ENCODE peak calls at places on chromosomes 12 and 14, in seven cellular contexts. N is IMR-90, V is neural progenitor cell, B is HCT116, J is GM12878, F is MM.1S, E is fibroblast of lung. A is an unnamed sample.

GRCh38 chr14:102557434-102558226 is 34.8 kb upstream of the RCOR1 start:
- DNase-seq in E (no peak), B (no peak), J (no peak), N (no peak), V (no peak), F (no peak), A (no peak)

GRCh38 chr12:13196302-13196921 is at the start of gene EMP1:
- DNase-seq in J (peak), N (peak), E (peak), V (peak), B (peak), F (peak), A (peak)

GRCh38 chr12:12563529-12563928 is 866 bp upstream of the DUSP16 start:
- DNase-seq in E (peak), J (no peak), B (no peak), V (peak), N (peak), F (no peak), A (no peak)

GRCh38 chr14:101361044-101361443 is 200.3 kb upstream of the DIO3 start:
- DNase-seq in N (no peak), V (no peak), E (no peak), F (no peak), J (no peak), B (no peak), A (no peak)

GRCh38 chr12:110725267-110725666 is 17.4 kb downstream of the PPP1CC start:
- DNase-seq in V (no peak), F (no peak), N (no peak), B (no peak), J (no peak), E (no peak), A (no peak)

GRCh38 chr12:99049774-99050173 is 404.7 kb downstream of the APAF1 start:
- DNase-seq in F (no peak), J (no peak), B (no peak), N (no peak), V (no peak), E (no peak), A (no peak)

GRCh38 chr12:65372574-65372973 is 94.1 kb downstream of the MSRB3 start:
- DNase-seq in J (no peak), F (no peak), N (peak), V (no peak), E (no peak), B (no peak), A (no peak)

GRCh38 chr14:91229743-91230200 is 14.7 kb downstream of the GPR68 start:
- DNase-seq in F (peak), E (peak), V (no peak), N (peak), B (no peak), J (peak), A (no peak)

GRCh38 chr12:125357561-125357960 is 292.3 kb downstream of the AACS start:
- DNase-seq in V (no peak), F (no peak), B (no peak), J (no peak), E (no peak), N (no peak), A (no peak)

GRCh38 chr12:88362439-88362838 is 217.8 kb downstream of the KITLG start:
- DNase-seq in J (no peak), F (no peak), V (no peak), B (no peak), E (peak), N (peak), A (no peak)

GRCh38 chr12:131075611-131076010 is 121.9 kb downstream of the ADGRD1 start:
- DNase-seq in N (no peak), V (no peak), E (no peak), B (no peak), F (no peak), J (no peak), A (no peak)

GRCh38 chr12:12736759-12737676 is 19.9 kb downstream of the CDKN1B start:
- DNase-seq in E (peak), B (no peak), N (peak), J (peak), F (peak), V (peak), A (no peak)

GRCh38 chr14:60485600-60486251 is at the start of gene C14orf39:
- DNase-seq in B (no peak), F (no peak), J (no peak), E (peak), V (peak), N (peak), A (no peak)

GRCh38 chr14:66709292-66709691 is 201.3 kb downstream of the GPHN start:
- DNase-seq in J (no peak), E (peak), B (peak), V (no peak), N (peak), F (no peak), A (no peak)

GRCh38 chr12:65825573-65826512 is 1.6 kb downstream of the HMGA2 start:
- DNase-seq in E (peak), J (no peak), F (peak), V (peak), B (no peak), N (peak), A (peak)

GRCh38 chr14:38663382-38663781 is 407.5 kb upstream of the CLEC14A start:
- DNase-seq in J (no peak), N (no peak), F (no peak), V (no peak), E (no peak), B (no peak), A (no peak)

GRCh38 chr12:59579616-59580015 is 16.2 kb upstream of the SLC16A7 start:
- DNase-seq in V (no peak), J (no peak), B (no peak), N (no peak), E (no peak), F (no peak), A (no peak)

GRCh38 chr12:67442347-67442841 is 173.2 kb downstream of the CAND1 start:
- DNase-seq in E (no peak), J (no peak), B (no peak), N (no peak), F (no peak), V (no peak), A (no peak)

GRCh38 chr14:68307769-68308168 is 485.1 kb downstream of the ZFP36L1 start:
- DNase-seq in F (no peak), V (no peak), E (no peak), J (no peak), N (peak), B (no peak), A (no peak)
- TF ChIP-seq CTCF in F (no peak), V (no peak), E (no peak), J (no peak), N (no peak), B (no peak), A (no peak)

GRCh38 chr12:9607816-9608215 is at the start of gene KLRB1:
- DNase-seq in E (no peak), N (no peak), B (no peak), J (no peak), V (no peak), F (no peak), A (no peak)
- H3K4me3 ChIP-seq in E (no peak), N (no peak), B (no peak), J (no peak), V (no peak), F (no peak), A (no peak)

GRCh38 chr12:104276192-104277131 is 27.1 kb upstream of the EID3 start:
- DNase-seq in F (peak), B (no peak), V (no peak), N (no peak), E (peak), J (no peak), A (peak)
- H3K9ac ChIP-seq in F (no peak), B (peak), V (no peak), N (no peak), E (no peak), J (peak), A (no peak)

GRCh38 chr12:34291001-34291400 is 268.7 kb downstream of the ALG10 start:
- DNase-seq in J (no peak), V (no peak), B (no peak), E (no peak), F (no peak), N (no peak), A (no peak)

GRCh38 chr12:34294137-34294536 is 271.8 kb downstream of the ALG10 start:
- DNase-seq in B (no peak), E (no peak), V (no peak), J (no peak), N (no peak), F (no peak), A (no peak)

GRCh38 chr12:34294671-34295365 is 272.5 kb downstream of the ALG10 start:
- DNase-seq in E (no peak), V (no peak), F (no peak), J (no peak), B (no peak), N (no peak), A (no peak)

GRCh38 chr12:34291426-34291901 is 269.2 kb downstream of the ALG10 start:
- DNase-seq in F (no peak), E (no peak), V (no peak), B (no peak), N (no peak), J (no peak), A (no peak)

GRCh38 chr12:34292736-34293625 is 270.7 kb downstream of the ALG10 start:
- DNase-seq in J (no peak), B (no peak), N (no peak), V (no peak), F (no peak), E (no peak), A (no peak)
- TF ChIP-seq CTCF in J (no peak), B (no peak), N (no peak), V (no peak), F (no peak), E (no peak), A (no peak)

DNA sequence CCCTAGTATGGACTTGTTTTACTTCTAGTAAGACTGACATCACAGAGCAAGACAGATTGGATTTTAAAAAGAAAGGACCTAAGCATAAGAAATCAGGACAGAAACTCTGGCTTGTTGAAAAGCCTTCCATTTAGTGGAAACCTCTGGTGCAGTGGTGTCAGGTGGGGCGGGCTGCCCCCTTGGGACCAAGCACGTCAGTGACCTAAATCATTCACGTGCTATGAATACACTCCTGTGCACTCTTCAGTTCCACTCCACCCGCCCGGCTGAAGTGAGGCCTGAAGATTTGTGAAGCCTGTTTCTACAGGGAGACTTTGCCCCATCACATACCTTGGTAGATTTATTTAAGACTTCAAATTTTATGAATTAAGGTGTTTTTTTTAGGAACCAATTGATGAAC is 58.2 kb upstream of the STRN3 start:
- DNase-seq in N (no peak), E (no peak), B (no peak), V (peak), F (no peak), J (no peak), A (no peak)
- H3K4me3 ChIP-seq in N (no peak), E (no peak), B (no peak), V (no peak), F (no peak), J (no peak), A (no peak)

GRCh38 chr14:100031506-100032281 is 33.5 kb upstream of the EVL start:
- DNase-seq in J (no peak), V (no peak), B (peak), E (peak), F (no peak), N (peak), A (peak)
- H3K9ac ChIP-seq in J (no peak), V (no peak), B (peak), E (peak), F (no peak), N (peak), A (no peak)

GRCh38 chr12:126369487-126370463 is 1304.5 kb downstream of the AACS start:
- DNase-seq in N (no peak), B (no peak), F (no peak), J (no peak), E (peak), V (no peak), A (no peak)
- TF ChIP-seq CTCF in N (no peak), B (no peak), F (no peak), J (no peak), E (no peak), V (peak), A (no peak)

GRCh38 chr14:30558362-30558674 is 640 bp upstream of the G2E3 start:
- DNase-seq in N (no peak), B (no peak), F (no peak), E (no peak), J (no peak), V (no peak), A (no peak)
- H3K4me3 ChIP-seq in N (peak), B (no peak), F (peak), E (peak), J (peak), V (peak), A (peak)

GRCh38 chr12:104933778-104934177 is 24.3 kb downstream of the SLC41A2 start:
- DNase-seq in B (no peak), F (no peak), J (no peak), V (no peak), N (no peak), E (no peak), A (no peak)
- H3K9ac ChIP-seq in B (no peak), F (no peak), J (no peak), V (no peak), N (no peak), E (no peak), A (no peak)

GRCh38 chr14:99896371-99896770 is 103.2 kb downstream of the EML1 start:
- DNase-seq in V (no peak), N (no peak), B (no peak), E (no peak), J (no peak), F (no peak), A (no peak)

GRCh38 chr14:99902925-99903324 is 109.7 kb downstream of the EML1 start:
- DNase-seq in F (no peak), N (no peak), J (no peak), B (no peak), V (no peak), E (no peak), A (no peak)

GRCh38 chr14:99905121-99905520 is 111.9 kb downstream of the EML1 start:
- DNase-seq in B (no peak), E (no peak), N (no peak), V (no peak), J (no peak), F (no peak), A (no peak)

GRCh38 chr14:99904506-99904905 is 111.3 kb downstream of the EML1 start:
- DNase-seq in J (no peak), E (no peak), N (no peak), B (no peak), F (no peak), V (no peak), A (no peak)

GRCh38 chr14:99899578-99900178 is 106.5 kb downstream of the EML1 start:
- DNase-seq in J (no peak), V (no peak), E (peak), N (peak), B (peak), F (peak), A (no peak)
- TF ChIP-seq CTCF in J (no peak), V (peak), E (no peak), N (peak), B (peak), F (peak), A (peak)